ENCODE peak calls at places on chromosomes 5 and 9, in six cellular contexts. W is PC-3, R is GM12865, T is lower lobe of right lung, U is cardiac fibroblast, V is neural crest cell. P is an unnamed sample.

GRCh38 chr5:626850-627249 is 14.7 kb downstream of the CEP72 start:
- DNase-seq in T (no peak), U (no peak), W (no peak), V (no peak), R (no peak), P (no peak)

GRCh38 chr5:4255441-4255840 is 659.8 kb downstream of the IRX1 start:
- DNase-seq in T (no peak), R (no peak), U (no peak), V (no peak), W (no peak), P (no peak)

GRCh38 chr5:158739941-158740340 is 359.8 kb downstream of the EBF1 start:
- DNase-seq in U (peak), T (no peak), W (peak), R (no peak), V (no peak), P (no peak)

GRCh38 chr5:149002053-149002452 is 60.8 kb downstream of the SH3TC2 start:
- DNase-seq in R (no peak), T (no peak), U (peak), W (peak), V (no peak), P (no peak)

GRCh38 chr5:150763023-150763793 is 4.4 kb upstream of the DCTN4 start:
- DNase-seq in V (no peak), R (no peak), T (no peak), U (peak), W (peak), P (no peak)

GRCh38 chr9:72564517-72565281 is 43.3 kb downstream of the TMC1 start:
- DNase-seq in U (no peak), T (no peak), V (no peak), W (no peak), R (no peak), P (no peak)

GRCh38 chr5:150438873-150439546 is 10.5 kb downstream of the RPS14 start:
- DNase-seq in T (no peak), R (no peak), U (peak), V (peak), W (peak), P (peak)

GRCh38 chr9:82996931-82997330 is 66.0 kb downstream of the RASEF start:
- DNase-seq in R (no peak), T (no peak), U (no peak), W (no peak), V (no peak), P (no peak)

GRCh38 chr5:132760601-132761317 is 13.5 kb downstream of the CCNI2 start:
- DNase-seq in W (no peak), V (no peak), R (no peak), U (no peak), T (no peak), P (no peak)

GRCh38 chr9:128409450-128409849 is 11.2 kb upstream of the CERCAM start:
- DNase-seq in T (no peak), R (no peak), V (no peak), U (no peak), W (no peak), P (no peak)

GRCh38 chr9:20753761-20754160 is 69.7 kb downstream of the FOCAD start:
- DNase-seq in W (peak), U (peak), V (no peak), T (no peak), R (no peak), P (no peak)

GRCh38 chr9:108056805-108057386 is 567.3 kb upstream of the KLF4 start:
- DNase-seq in U (peak), R (no peak), V (no peak), T (no peak), W (peak), P (no peak)

GRCh38 chr5:73749485-73750270 is 123.7 kb downstream of the ARHGEF28 start:
- DNase-seq in R (no peak), V (no peak), U (no peak), T (no peak), W (no peak), P (no peak)

GRCh38 chr5:95471447-95471846 is 80.3 kb downstream of the FAM81B start:
- DNase-seq in W (peak), V (no peak), U (no peak), R (no peak), T (peak), P (no peak)

GRCh38 chr9:99120256-99120655 is 15.3 kb downstream of the TGFBR1 start:
- DNase-seq in T (no peak), V (no peak), U (no peak), R (no peak), W (no peak), P (no peak)

GRCh38 chr5:80408475-80408875 is 611 bp downstream of the ZFYVE16 start:
- DNase-seq in V (peak), W (peak), R (peak), U (peak), T (peak), P (peak)

GRCh38 chr9:77488439-77489126 is 159.5 kb downstream of the GNA14 start:
- DNase-seq in W (peak), U (peak), R (peak), V (no peak), T (no peak), P (no peak)
- TF ChIP-seq CTCF in W (peak), U (peak), R (peak), V (peak), T (peak), P (peak)

DNA sequence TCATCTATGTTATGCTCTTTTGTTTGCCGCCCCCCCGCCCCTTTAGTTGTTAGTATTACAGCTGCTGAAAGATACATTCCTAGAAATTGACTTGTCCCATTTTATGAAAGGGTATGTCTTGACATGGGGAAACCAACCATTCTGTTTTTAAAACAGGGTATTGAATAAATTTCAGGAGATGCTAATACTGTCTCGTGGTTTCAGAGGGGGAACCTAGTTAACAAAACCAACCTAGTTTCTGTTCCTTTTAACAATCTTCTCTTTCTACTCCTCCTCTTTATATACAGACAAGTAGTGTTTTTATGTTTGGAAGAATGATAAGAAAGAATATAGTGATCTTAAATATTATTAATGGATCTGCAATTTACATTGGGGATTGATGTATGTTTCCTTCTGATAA is 3.5 kb downstream of the PIP5K1B start:
- DNase-seq in T (no peak), V (no peak), U (no peak), W (no peak), R (peak), P (no peak)
- TF ChIP-seq CTCF in T (no peak), V (no peak), U (no peak), W (no peak), R (no peak), P (no peak)

GRCh38 chr9:17219261-17219660 is 84.4 kb downstream of the CNTLN start:
- DNase-seq in V (no peak), R (no peak), U (peak), T (no peak), W (peak), P (no peak)
- TF ChIP-seq CTCF in V (peak), R (no peak), U (peak), T (no peak), W (peak), P (peak)

GRCh38 chr5:31854625-31855526 is 215.9 kb downstream of the PDZD2 start:
- DNase-seq in R (no peak), T (peak), U (peak), V (peak), W (peak), P (peak)
- TF ChIP-seq CTCF in R (no peak), T (no peak), U (peak), V (no peak), W (peak), P (no peak)

GRCh38 chr9:35903049-35903448 is 3.0 kb upstream of the HRCT1 start:
- DNase-seq in W (peak), V (no peak), R (peak), U (peak), T (no peak), P (no peak)
- TF ChIP-seq CTCF in W (peak), V (peak), R (peak), U (peak), T (peak), P (peak)

DNA sequence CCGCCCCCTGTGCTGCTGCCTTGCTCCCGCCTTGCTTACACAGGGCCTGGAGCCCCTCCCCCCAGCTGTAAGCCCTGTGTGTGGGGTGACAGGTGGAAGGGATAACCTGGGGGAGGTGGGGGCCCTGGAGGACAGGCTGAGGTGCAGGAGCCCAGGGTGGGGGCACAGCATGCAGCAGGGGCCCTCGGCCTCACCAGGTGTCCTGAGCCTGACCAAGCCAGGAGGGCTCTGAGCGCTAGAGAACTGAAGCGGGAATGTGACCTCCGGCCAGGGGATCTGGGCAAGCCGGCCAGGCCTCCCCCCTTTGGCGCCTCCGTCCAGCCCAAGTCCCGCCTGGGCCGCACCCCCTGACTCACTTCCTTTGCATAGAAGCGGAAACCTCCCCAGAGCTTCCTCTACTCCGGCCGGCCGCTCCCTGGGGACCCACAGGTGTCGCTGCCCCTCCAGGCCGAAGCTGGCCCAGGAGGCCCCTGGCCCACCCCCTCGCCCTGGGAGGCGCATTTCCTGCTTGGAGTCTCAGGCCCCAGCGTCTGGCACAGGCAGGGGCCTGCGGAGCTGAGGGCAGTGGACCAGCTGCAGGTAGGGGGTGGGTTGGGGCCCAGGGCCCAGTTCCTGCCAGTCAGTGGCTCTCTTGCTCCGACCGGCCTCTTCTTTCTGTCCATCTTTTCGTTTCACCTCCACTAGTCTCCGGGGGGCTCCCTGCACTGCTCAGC is at the start of gene TOR4A:
- DNase-seq in T (peak), R (peak), W (peak), V (no peak), U (peak), P (peak)
- TF ChIP-seq CTCF in T (peak), R (no peak), W (peak), V (no peak), U (no peak), P (no peak)

GRCh38 chr5:131491749-131492148 is 143.3 kb downstream of the RAPGEF6 start:
- DNase-seq in R (no peak), W (no peak), U (peak), V (no peak), T (no peak), P (no peak)

GRCh38 chr5:131495536-131496399 is 139.3 kb downstream of the RAPGEF6 start:
- DNase-seq in U (no peak), T (no peak), V (no peak), W (no peak), R (no peak), P (no peak)

GRCh38 chr5:131496400-131496713 is 138.7 kb downstream of the RAPGEF6 start:
- DNase-seq in R (peak), V (no peak), T (no peak), U (no peak), W (no peak), P (no peak)
- TF ChIP-seq CTCF in R (peak), V (no peak), T (no peak), U (no peak), W (no peak), P (no peak)

DNA sequence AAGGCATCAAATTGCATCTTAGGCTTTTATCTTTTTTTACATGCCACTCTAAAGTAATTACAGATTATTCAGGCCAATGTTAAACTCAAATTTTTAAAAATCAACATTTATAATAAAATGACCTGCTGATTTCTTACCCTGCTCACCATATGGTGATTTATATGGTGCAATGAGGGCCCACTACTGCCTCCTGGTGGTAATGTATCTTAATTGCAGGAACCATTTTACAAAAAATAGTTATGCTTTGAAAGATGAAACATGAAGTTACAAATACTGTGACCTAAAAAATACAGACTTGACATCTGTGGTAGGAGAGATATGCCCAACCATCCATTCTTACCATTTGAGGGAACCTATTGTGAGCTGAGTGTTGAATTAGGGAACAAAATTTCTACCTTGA is 292.6 kb upstream of the TAS2R1 start:
- DNase-seq in V (no peak), W (no peak), R (no peak), U (no peak), T (no peak), P (no peak)
- TF ChIP-seq CTCF in V (peak), W (peak), R (peak), U (peak), T (peak), P (peak)

DNA sequence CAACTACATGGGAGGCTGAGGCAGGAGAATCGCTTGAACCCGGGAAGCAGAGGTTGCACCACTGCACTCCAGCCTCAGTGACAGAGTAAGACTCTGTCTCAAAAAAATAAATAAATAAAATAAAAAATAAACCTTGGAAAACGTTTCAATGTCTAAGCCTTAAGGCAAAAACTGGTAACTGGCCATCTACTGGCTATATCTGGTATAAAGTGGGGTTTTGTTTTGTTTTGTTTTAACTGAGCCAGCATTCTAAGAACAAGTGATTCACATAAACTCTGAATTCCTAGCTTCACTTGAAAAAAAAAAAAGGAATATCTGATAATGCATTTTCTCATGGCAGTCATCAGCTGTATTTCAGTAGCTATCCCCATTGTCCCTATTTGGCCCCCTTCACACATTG is 126.1 kb upstream of the EFNA5 start:
- DNase-seq in W (peak), R (no peak), V (no peak), T (no peak), U (peak), P (no peak)
- TF ChIP-seq CTCF in W (peak), R (no peak), V (peak), T (no peak), U (peak), P (no peak)

P was measured in glutamatergic neuron.